ENCODE peak calls at places on chromosomes 12 and 14, in five cellular contexts. H is NCI-H2081; U is stimulated activated CD4-positive, alpha-beta T cell treated with anti-CD3 and anti-CD28 coated beads, Interleukin-15, amount 100 ng/mL, for 1 hour; W is upper lobe of right lung; V is nephron progenitor cell. A is an unnamed sample.

GRCh38 chr12:79063258-79063657 is 198.7 kb downstream of the SYT1 start:
- DNase-seq in W (no peak), U (no peak), V (no peak), H (no peak), A (no peak)

GRCh38 chr12:6604254-6605029 is 2.7 kb downstream of the CHD4 start:
- DNase-seq in W (no peak), U (no peak), V (no peak), H (no peak), A (no peak)

GRCh38 chr14:38761033-38761432 is 342.0 kb downstream of the SEC23A start:
- DNase-seq in H (no peak), V (no peak), U (no peak), W (no peak), A (no peak)

GRCh38 chr14:106317593-106317992 is 791.2 kb downstream of the TMEM121 start:
- DNase-seq in H (no peak), U (no peak), V (no peak), W (no peak), A (no peak)

GRCh38 chr12:89883630-89884364 is 175.2 kb upstream of the ATP2B1 start:
- DNase-seq in U (no peak), H (peak; percentile 80), V (no peak), W (no peak), A (peak; percentile 89)

GRCh38 chr12:85244561-85244960 is 35.5 kb upstream of the ALX1 start:
- DNase-seq in H (no peak), W (no peak), V (no peak), U (no peak), A (no peak)

GRCh38 chr12:118850244-118850825 is 131.0 kb upstream of the SRRM4 start:
- DNase-seq in V (peak; percentile 63), U (no peak), W (no peak), H (no peak), A (peak; percentile 60)

GRCh38 chr12:131494741-131495524 is 216.0 kb upstream of the SFSWAP start:
- DNase-seq in V (no peak), W (no peak), U (no peak), H (no peak), A (no peak)

GRCh38 chr12:120264511-120265202 is 873 bp downstream of the PXN start:
- DNase-seq in V (no peak), H (no peak), W (no peak), U (no peak), A (no peak)

GRCh38 chr12:50991296-50991695 is 34.9 kb downstream of the SLC11A2 start:
- DNase-seq in W (no peak), U (no peak), V (no peak), H (no peak), A (no peak)

GRCh38 chr14:80584638-80585505 is 356.7 kb downstream of the CEP128 start:
- DNase-seq in H (peak; percentile 15), U (no peak), V (no peak), W (no peak), A (no peak)

GRCh38 chr12:26124491-26125450 is at the start of gene BHLHE41:
- DNase-seq in W (peak; percentile 90), V (peak; percentile 76), U (no peak), H (no peak), A (peak; percentile 76)

GRCh38 chr12:3295648-3296408 is 195.2 kb upstream of the PRMT8 start:
- DNase-seq in H (no peak), U (no peak), V (no peak), W (no peak), A (no peak)

GRCh38 chr12:28507055-28507454 is 316.8 kb downstream of the CCDC91 start:
- DNase-seq in U (no peak), V (no peak), H (no peak), W (no peak), A (no peak)

GRCh38 chr12:132227782-132228417 is 83.6 kb downstream of the NOC4L start:
- DNase-seq in U (no peak), V (no peak), W (no peak), H (no peak), A (no peak)

GRCh38 chr12:10170199-10170598 is 1.7 kb downstream of the OLR1 start:
- DNase-seq in H (no peak), U (no peak), W (no peak), V (no peak), A (no peak)

GRCh38 chr12:131830335-131831020 is 2.3 kb downstream of the MMP17 start:
- DNase-seq in U (no peak), H (peak; percentile 74), V (peak; percentile 79), W (peak; percentile 87), A (peak; percentile 88)

GRCh38 chr12:11731455-11731854 is 82.0 kb downstream of the ETV6 start:
- DNase-seq in W (no peak), U (no peak), V (no peak), H (no peak), A (no peak)

GRCh38 chr14:70926187-70926830 is 19.1 kb downstream of the PCNX1 start:
- DNase-seq in W (no peak), H (no peak), V (no peak), U (no peak), A (no peak)

GRCh38 chr14:57970594-57970993 is 104.7 kb upstream of the SLC35F4 start:
- DNase-seq in H (no peak), W (no peak), V (no peak), U (no peak), A (no peak)

GRCh38 chr12:27821259-27821973 is 41.4 kb upstream of the MANSC4 start:
- DNase-seq in W (no peak), U (no peak), H (peak; percentile 26), V (peak; percentile 39), A (peak; percentile 83)

GRCh38 chr12:47881826-47882427 is 22.9 kb downstream of the VDR start:
- DNase-seq in V (no peak), U (no peak), H (no peak), W (no peak), A (no peak)

GRCh38 chr12:108650083-108650482 is 16.4 kb upstream of the SELPLG start:
- DNase-seq in V (no peak), H (no peak), W (no peak), U (no peak), A (no peak)

GRCh38 chr12:47812797-47813490 is 6.8 kb downstream of the HDAC7 start:
- DNase-seq in H (no peak), V (peak; percentile 81), W (peak; percentile 95), U (peak; percentile 87), A (peak; percentile 89)

GRCh38 chr12:130981947-130982346 is 28.2 kb downstream of the ADGRD1 start:
- DNase-seq in W (no peak), V (no peak), H (no peak), U (no peak), A (no peak)

GRCh38 chr12:28172434-28173030 is 17.7 kb upstream of the CCDC91 start:
- DNase-seq in W (no peak), V (peak; percentile 15), H (peak; percentile 13), U (no peak), A (peak; percentile 53)

GRCh38 chr12:94589591-94590001 is 60.8 kb downstream of the TMCC3 start:
- DNase-seq in H (no peak), U (no peak), W (no peak), V (no peak), A (no peak)

GRCh38 chr14:21525571-21525970 is 575 bp downstream of the SALL2 start:
- DNase-seq in U (no peak), V (no peak), H (no peak), W (no peak), A (peak; percentile 59)

GRCh38 chr12:52713960-52714886 is 10.9 kb upstream of the KRT77 start:
- DNase-seq in U (no peak), H (no peak), V (peak; percentile 75), W (no peak), A (peak; percentile 77)

GRCh38 chr12:107415834-107416233 is 269.8 kb upstream of the PWP1 start:
- DNase-seq in H (no peak), V (no peak), U (no peak), W (no peak), A (no peak)

GRCh38 chr12:24153041-24153440 is 203.6 kb upstream of the SOX5 start:
- DNase-seq in H (no peak), W (no peak), V (no peak), U (no peak), A (no peak)

GRCh38 chr12:40107098-40107802 is 1.4 kb upstream of the SLC2A13 start:
- DNase-seq in V (peak; percentile 89), W (peak; percentile 92), U (peak; percentile 76), H (peak; percentile 92), A (peak; percentile 90)

GRCh38 chr14:79544671-79545070 is 666.6 kb downstream of the DIO2 start:
- DNase-seq in V (no peak), U (no peak), H (no peak), W (no peak), A (no peak)

GRCh38 chr14:42002139-42002538 is 395.5 kb downstream of the LRFN5 start:
- DNase-seq in U (no peak), V (no peak), W (no peak), H (no peak), A (no peak)

A was measured in neural progenitor cell.